ENCODE peak calls at places on chromosome 18, in nine cellular contexts. One of them, this sample, is unnamed. For H3K4me1, the result is how much of the 10 kb centered on the place peaks cover.

GRCh38 chr18:38362286-38362792 is 796.7 kb upstream of the CELF4 start:
- DNase-seq in RWPE2: no peak
- DNase-seq in colonic mucosa: no peak
- DNase-seq in breast epithelium: no peak
- DNase-seq in uterus: no peak
- DNase-seq in OCI-LY7: no peak
- DNase-seq in H9: peak
- DNase-seq in astrocyte: no peak
- DNase-seq in neural progenitor cell: peak
- DNase-seq in this sample: no peak

GRCh38 chr18:7637269-7637668 is 70.2 kb downstream of the PTPRM start:
- DNase-seq in neural progenitor cell: no peak
- DNase-seq in breast epithelium: no peak
- DNase-seq in astrocyte: no peak
- DNase-seq in uterus: no peak
- DNase-seq in RWPE2: no peak
- DNase-seq in OCI-LY7: no peak
- DNase-seq in colonic mucosa: no peak
- DNase-seq in H9: no peak
- DNase-seq in this sample: no peak

GRCh38 chr18:6747646-6748045 is 18.1 kb downstream of the ARHGAP28 start:
- DNase-seq in H9: no peak
- DNase-seq in OCI-LY7: no peak
- DNase-seq in breast epithelium: no peak
- DNase-seq in RWPE2: no peak
- DNase-seq in astrocyte: peak
- DNase-seq in colonic mucosa: no peak
- DNase-seq in neural progenitor cell: no peak
- DNase-seq in uterus: no peak
- DNase-seq in this sample: no peak

GRCh38 chr18:12882416-12882815 is 1.6 kb downstream of the PTPN2 start:
- DNase-seq in RWPE2: no peak
- DNase-seq in breast epithelium: no peak
- DNase-seq in OCI-LY7: no peak
- DNase-seq in colonic mucosa: no peak
- DNase-seq in neural progenitor cell: no peak
- DNase-seq in astrocyte: no peak
- DNase-seq in H9: no peak
- DNase-seq in uterus: no peak
- DNase-seq in this sample: no peak

GRCh38 chr18:24792164-24792563 is 331.7 kb downstream of the HRH4 start:
- DNase-seq in neural progenitor cell: peak
- DNase-seq in RWPE2: no peak
- DNase-seq in colonic mucosa: no peak
- DNase-seq in OCI-LY7: no peak
- DNase-seq in breast epithelium: no peak
- DNase-seq in H9: no peak
- DNase-seq in astrocyte: no peak
- DNase-seq in uterus: no peak
- DNase-seq in this sample: no peak

GRCh38 chr18:62937065-62937464 is 221.7 kb downstream of the PHLPP1 start:
- DNase-seq in astrocyte: no peak
- DNase-seq in H9: no peak
- DNase-seq in RWPE2: no peak
- DNase-seq in colonic mucosa: no peak
- DNase-seq in OCI-LY7: no peak
- DNase-seq in uterus: no peak
- DNase-seq in neural progenitor cell: no peak
- DNase-seq in breast epithelium: no peak
- DNase-seq in this sample: no peak

GRCh38 chr18:80109676-80110078 is 615 bp downstream of the ADNP2 start:
- DNase-seq in colonic mucosa: peak
- DNase-seq in breast epithelium: no peak
- DNase-seq in uterus: peak
- DNase-seq in neural progenitor cell: peak
- DNase-seq in astrocyte: peak
- DNase-seq in H9: peak
- DNase-seq in OCI-LY7: peak
- DNase-seq in RWPE2: no peak
- DNase-seq in this sample: peak

GRCh38 chr18:50582500-50582899 is 22.6 kb downstream of the MAPK4 start:
- DNase-seq in astrocyte: no peak
- DNase-seq in H9: no peak
- DNase-seq in colonic mucosa: no peak
- DNase-seq in neural progenitor cell: no peak
- DNase-seq in uterus: no peak
- DNase-seq in breast epithelium: no peak
- DNase-seq in RWPE2: no peak
- DNase-seq in OCI-LY7: no peak
- DNase-seq in this sample: no peak

GRCh38 chr18:76975577-76976110 is 153.3 kb downstream of the ZNF236 start:
- DNase-seq in neural progenitor cell: no peak
- DNase-seq in uterus: no peak
- DNase-seq in OCI-LY7: no peak
- DNase-seq in RWPE2: no peak
- DNase-seq in breast epithelium: no peak
- DNase-seq in H9: no peak
- DNase-seq in colonic mucosa: no peak
- DNase-seq in astrocyte: no peak
- DNase-seq in this sample: no peak

GRCh38 chr18:23995180-23995579 is 19.4 kb upstream of the TTC39C start:
- DNase-seq in astrocyte: no peak
- DNase-seq in H9: no peak
- DNase-seq in RWPE2: no peak
- DNase-seq in OCI-LY7: no peak
- DNase-seq in colonic mucosa: no peak
- DNase-seq in breast epithelium: no peak
- DNase-seq in neural progenitor cell: no peak
- DNase-seq in uterus: no peak
- DNase-seq in this sample: no peak

GRCh38 chr18:23627325-23627724 is 35.4 kb downstream of the ANKRD29 start:
- DNase-seq in uterus: no peak
- DNase-seq in H9: no peak
- DNase-seq in neural progenitor cell: no peak
- DNase-seq in RWPE2: no peak
- DNase-seq in breast epithelium: no peak
- DNase-seq in OCI-LY7: no peak
- DNase-seq in colonic mucosa: peak
- DNase-seq in astrocyte: peak
- DNase-seq in this sample: no peak

GRCh38 chr18:31741096-31741735 is 19.5 kb downstream of the SLC25A52 start:
- DNase-seq in breast epithelium: no peak
- DNase-seq in uterus: no peak
- DNase-seq in colonic mucosa: peak
- DNase-seq in RWPE2: no peak
- DNase-seq in astrocyte: peak
- DNase-seq in H9: peak
- DNase-seq in OCI-LY7: peak
- DNase-seq in neural progenitor cell: peak
- DNase-seq in this sample: no peak

GRCh38 chr18:57352761-57353136 is 392 bp downstream of the ST8SIA3 start:
- DNase-seq in uterus: no peak
- DNase-seq in neural progenitor cell: peak
- DNase-seq in colonic mucosa: no peak
- DNase-seq in RWPE2: no peak
- DNase-seq in breast epithelium: no peak
- DNase-seq in H9: peak
- DNase-seq in astrocyte: no peak
- DNase-seq in OCI-LY7: no peak
- DNase-seq in this sample: no peak

GRCh38 chr18:24248359-24248758 is 109.5 kb downstream of the CABYR start:
- DNase-seq in RWPE2: no peak
- DNase-seq in OCI-LY7: no peak
- DNase-seq in breast epithelium: no peak
- DNase-seq in neural progenitor cell: no peak
- DNase-seq in colonic mucosa: no peak
- DNase-seq in uterus: no peak
- DNase-seq in H9: no peak
- DNase-seq in astrocyte: no peak
- DNase-seq in this sample: no peak

DNA sequence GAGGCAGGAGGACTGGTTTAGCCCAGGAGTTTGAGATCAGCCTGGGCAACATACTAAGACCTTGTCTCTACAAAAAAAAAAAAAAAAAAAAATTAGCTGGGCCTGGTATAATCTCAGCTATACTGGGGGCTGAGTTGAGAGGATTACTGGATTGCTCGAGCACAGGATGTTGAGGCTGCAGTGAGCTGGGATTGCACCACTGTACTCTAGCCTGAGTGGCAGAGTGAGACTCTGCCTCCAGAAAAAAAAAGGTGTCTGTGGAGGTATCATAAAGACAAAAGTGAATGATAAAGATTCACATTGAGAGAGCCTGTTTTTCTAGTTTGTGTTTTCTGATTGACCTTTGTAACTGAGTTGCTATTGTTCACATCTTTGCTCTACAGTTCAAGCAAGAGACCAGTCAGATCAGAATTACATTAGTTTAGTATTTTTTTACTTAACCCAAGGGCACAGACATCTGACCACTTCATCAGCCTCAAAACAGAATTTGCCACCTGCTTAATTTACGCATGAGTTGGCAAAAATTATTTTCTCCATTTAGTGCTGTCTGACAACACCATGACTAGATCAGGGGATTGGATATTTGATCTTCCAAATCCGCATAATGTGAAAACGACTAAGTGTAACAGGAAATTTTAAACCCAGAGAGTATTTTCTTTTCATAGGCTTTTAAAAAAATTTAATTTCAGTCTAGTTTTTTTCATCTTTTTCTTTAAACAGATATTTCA is 271.0 kb downstream of the TGIF1 start:
- DNase-seq in RWPE2: no peak
- DNase-seq in neural progenitor cell: no peak
- DNase-seq in uterus: no peak
- DNase-seq in OCI-LY7: peak
- DNase-seq in H9: no peak
- DNase-seq in breast epithelium: no peak
- DNase-seq in colonic mucosa: no peak
- DNase-seq in astrocyte: no peak
- DNase-seq in this sample: no peak
- H3K4me1 ChIP-seq in RWPE2: under half
- H3K4me1 ChIP-seq in neural progenitor cell: under half
- H3K4me1 ChIP-seq in uterus: under half
- H3K4me1 ChIP-seq in OCI-LY7: half or more
- H3K4me1 ChIP-seq in H9: under half
- H3K4me1 ChIP-seq in breast epithelium: under half
- H3K4me1 ChIP-seq in colonic mucosa: under half
- H3K4me1 ChIP-seq in astrocyte: under half
- H3K4me1 ChIP-seq in this sample: under half

GRCh38 chr18:44897445-44898215 is 216.9 kb downstream of the SETBP1 start:
- DNase-seq in OCI-LY7: no peak
- DNase-seq in astrocyte: no peak
- DNase-seq in colonic mucosa: no peak
- DNase-seq in neural progenitor cell: no peak
- DNase-seq in breast epithelium: no peak
- DNase-seq in uterus: no peak
- DNase-seq in RWPE2: no peak
- DNase-seq in H9: no peak
- DNase-seq in this sample: no peak

GRCh38 chr18:44900627-44901026 is 219.9 kb downstream of the SETBP1 start:
- DNase-seq in neural progenitor cell: no peak
- DNase-seq in astrocyte: no peak
- DNase-seq in RWPE2: no peak
- DNase-seq in H9: no peak
- DNase-seq in breast epithelium: no peak
- DNase-seq in uterus: no peak
- DNase-seq in OCI-LY7: no peak
- DNase-seq in colonic mucosa: no peak
- DNase-seq in this sample: no peak

GRCh38 chr18:44901283-44901682 is 220.6 kb downstream of the SETBP1 start:
- DNase-seq in neural progenitor cell: no peak
- DNase-seq in H9: no peak
- DNase-seq in OCI-LY7: no peak
- DNase-seq in astrocyte: no peak
- DNase-seq in colonic mucosa: no peak
- DNase-seq in breast epithelium: no peak
- DNase-seq in uterus: no peak
- DNase-seq in RWPE2: no peak
- DNase-seq in this sample: no peak

GRCh38 chr18:44898536-44898935 is 217.8 kb downstream of the SETBP1 start:
- DNase-seq in OCI-LY7: no peak
- DNase-seq in RWPE2: no peak
- DNase-seq in neural progenitor cell: peak
- DNase-seq in uterus: no peak
- DNase-seq in breast epithelium: no peak
- DNase-seq in colonic mucosa: no peak
- DNase-seq in H9: no peak
- DNase-seq in astrocyte: no peak
- DNase-seq in this sample: no peak

GRCh38 chr18:44899832-44900231 is 219.1 kb downstream of the SETBP1 start:
- DNase-seq in uterus: no peak
- DNase-seq in breast epithelium: no peak
- DNase-seq in neural progenitor cell: no peak
- DNase-seq in RWPE2: no peak
- DNase-seq in H9: no peak
- DNase-seq in OCI-LY7: no peak
- DNase-seq in astrocyte: no peak
- DNase-seq in colonic mucosa: no peak
- DNase-seq in this sample: no peak
- TF ChIP-seq CTCF in uterus: no peak
- TF ChIP-seq CTCF in breast epithelium: no peak
- TF ChIP-seq CTCF in neural progenitor cell: no peak
- TF ChIP-seq CTCF in RWPE2: no peak
- TF ChIP-seq CTCF in H9: peak
- TF ChIP-seq CTCF in OCI-LY7: peak
- TF ChIP-seq CTCF in astrocyte: peak
- TF ChIP-seq CTCF in colonic mucosa: no peak
- TF ChIP-seq CTCF in this sample: no peak

DNA sequence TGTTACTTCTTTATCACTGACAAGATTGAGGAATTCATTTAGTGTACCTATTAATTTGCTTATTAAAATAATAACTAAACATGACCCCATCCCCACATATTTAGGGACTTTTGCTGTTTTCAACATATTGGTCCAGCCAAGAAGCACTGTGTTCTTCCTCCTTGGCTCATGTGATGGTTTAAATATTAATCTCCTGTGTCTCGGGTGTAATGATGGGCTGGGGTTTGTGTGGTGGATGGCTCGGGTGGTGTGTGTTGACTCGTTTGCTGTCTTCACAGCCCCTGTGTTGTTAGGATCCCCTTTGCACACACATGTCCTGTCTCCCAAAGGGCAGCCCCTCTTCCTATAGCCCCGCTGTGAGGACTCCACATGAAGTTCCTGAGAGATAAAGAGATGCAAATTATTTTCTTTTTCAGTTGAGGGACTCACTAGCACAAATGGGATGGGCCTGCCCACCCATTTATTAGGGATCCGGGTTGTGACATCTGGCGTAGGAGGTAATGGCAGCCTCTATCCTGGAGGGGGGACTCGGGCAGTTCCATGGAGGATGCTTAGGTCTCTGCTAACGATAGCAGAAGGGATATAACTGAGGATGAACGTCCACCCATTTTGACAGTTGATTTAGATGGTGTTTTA is 53.4 kb downstream of the FHOD3 start:
- DNase-seq in breast epithelium: no peak
- DNase-seq in colonic mucosa: no peak
- DNase-seq in uterus: no peak
- DNase-seq in H9: no peak
- DNase-seq in neural progenitor cell: no peak
- DNase-seq in astrocyte: no peak
- DNase-seq in OCI-LY7: no peak
- DNase-seq in RWPE2: no peak
- DNase-seq in this sample: no peak
- H3K4me1 ChIP-seq in breast epithelium: under half
- H3K4me1 ChIP-seq in colonic mucosa: under half
- H3K4me1 ChIP-seq in uterus: under half
- H3K4me1 ChIP-seq in H9: under half
- H3K4me1 ChIP-seq in neural progenitor cell: under half
- H3K4me1 ChIP-seq in astrocyte: under half
- H3K4me1 ChIP-seq in OCI-LY7: under half
- H3K4me1 ChIP-seq in RWPE2: under half
- H3K4me1 ChIP-seq in this sample: under half

GRCh38 chr18:22189431-22189830 is 20.0 kb downstream of the GATA6 start:
- DNase-seq in breast epithelium: no peak
- DNase-seq in uterus: no peak
- DNase-seq in neural progenitor cell: no peak
- DNase-seq in H9: no peak
- DNase-seq in RWPE2: no peak
- DNase-seq in colonic mucosa: peak
- DNase-seq in astrocyte: no peak
- DNase-seq in OCI-LY7: no peak
- DNase-seq in this sample: no peak
- TF ChIP-seq CTCF in breast epithelium: no peak
- TF ChIP-seq CTCF in uterus: no peak
- TF ChIP-seq CTCF in neural progenitor cell: no peak
- TF ChIP-seq CTCF in H9: no peak
- TF ChIP-seq CTCF in RWPE2: no peak
- TF ChIP-seq CTCF in colonic mucosa: no peak
- TF ChIP-seq CTCF in astrocyte: no peak
- TF ChIP-seq CTCF in OCI-LY7: no peak
- TF ChIP-seq CTCF in this sample: no peak